ENCODE peak calls at places on chromosomes 16 and 17, in seven cellular contexts. C is SJCRH30; G is PC-9; L is activated gamma-delta T cell treated with Interleukin-2 at 50 U/mL for 16 hours; K is lower leg skin; S is activated CD4-positive, alpha-beta T cell treated with anti-CD3 and anti-CD28 coated beads, Interleukin-2, amount 10 ng/mL, durations not matched to agents 7 days and 5 days; A is B cell. B is an unnamed sample.
A peak's percentile ranks its signal among the peaks of the same experiment; 100 is the strongest.

GRCh38 chr16:3025032-3026002 is 1.5 kb downstream of the THOC6 start:
- DNase-seq in C (no peak), G (no peak), L (no peak), K (no peak), S (no peak), A (no peak), B (no peak)

GRCh38 chr17:75681289-75681688 is 14.2 kb downstream of the SAP30BP start:
- DNase-seq in C (no peak), G (peak; percentile 46), L (no peak), K (no peak), S (no peak), A (no peak), B (no peak)

GRCh38 chr17:49638818-49639217 is 39.1 kb downstream of the SPOP start:
- DNase-seq in C (no peak), G (no peak), L (no peak), K (no peak), S (no peak), A (no peak), B (no peak)

GRCh38 chr17:66514227-66514806 is 211.9 kb downstream of the PRKCA start:
- DNase-seq in C (no peak), G (no peak), L (no peak), K (no peak), S (no peak), A (no peak), B (no peak)

GRCh38 chr17:628507-628941 is 86.1 kb downstream of the VPS53 start:
- DNase-seq in C (no peak), G (no peak), L (no peak), K (no peak), S (no peak), A (no peak), B (no peak)

GRCh38 chr17:82283208-82283749 is 9.8 kb upstream of the CSNK1D start:
- DNase-seq in C (peak; percentile 94), G (peak; percentile 82), L (no peak), K (no peak), S (no peak), A (no peak), B (no peak)

GRCh38 chr16:9966569-9967157 is 215.6 kb downstream of the GRIN2A start:
- DNase-seq in C (no peak), G (peak; percentile 41), L (no peak), K (no peak), S (no peak), A (no peak), B (no peak)

GRCh38 chr17:38727661-38728220 is 2.4 kb upstream of the CISD3 start:
- DNase-seq in C (no peak), G (no peak), L (peak; percentile 57), K (no peak), S (peak; percentile 55), A (no peak), B (no peak)

GRCh38 chr17:27429666-27430382 is 26.4 kb upstream of the KSR1 start:
- DNase-seq in C (no peak), G (no peak), L (no peak), K (no peak), S (no peak), A (no peak), B (no peak)

GRCh38 chr17:6297960-6298359 is 137.0 kb downstream of the AIPL1 start:
- DNase-seq in C (no peak), G (no peak), L (no peak), K (no peak), S (no peak), A (no peak), B (no peak)

GRCh38 chr17:37292429-37293139 is 83.2 kb upstream of the C17orf78 start:
- DNase-seq in C (no peak), G (no peak), L (no peak), K (no peak), S (no peak), A (no peak), B (no peak)

GRCh38 chr16:4561565-4561964 is 5.4 kb downstream of the C16orf96 start:
- DNase-seq in C (peak; percentile 19), G (no peak), L (no peak), K (no peak), S (no peak), A (no peak), B (no peak)

GRCh38 chr17:80055597-80055996 is 19.2 kb downstream of the CCDC40 start:
- DNase-seq in C (no peak), G (no peak), L (no peak), K (no peak), S (no peak), A (no peak), B (no peak)

GRCh38 chr17:65633146-65633881 is 71.9 kb upstream of the AXIN2 start:
- DNase-seq in C (no peak), G (peak; percentile 61), L (no peak), K (no peak), S (no peak), A (no peak), B (no peak)

GRCh38 chr16:83552193-83552592 is 255.6 kb upstream of the HSBP1 start:
- DNase-seq in C (no peak), G (no peak), L (no peak), K (no peak), S (no peak), A (no peak), B (no peak)

GRCh38 chr16:27189335-27189972 is 13.9 kb upstream of the KDM8 start:
- DNase-seq in C (peak; percentile 81), G (no peak), L (no peak), K (no peak), S (no peak), A (no peak), B (peak; percentile 50)

GRCh38 chr16:10314811-10315210 is 71.0 kb upstream of the ATF7IP2 start:
- DNase-seq in C (peak; percentile 4), G (no peak), L (no peak), K (no peak), S (peak; percentile 13), A (no peak), B (no peak)

GRCh38 chr17:7020894-7021664 is 1.8 kb upstream of the BCL6B start:
- DNase-seq in C (peak; percentile 61), G (no peak), L (no peak), K (no peak), S (no peak), A (no peak), B (no peak)

GRCh38 chr17:55159251-55159650 is 105.5 kb upstream of the HLF start:
- DNase-seq in C (no peak), G (no peak), L (no peak), K (no peak), S (no peak), A (no peak), B (no peak)

GRCh38 chr16:12516621-12517309 is 286.9 kb downstream of the CPPED1 start:
- DNase-seq in C (no peak), G (no peak), L (no peak), K (no peak), S (no peak), A (no peak), B (no peak)

GRCh38 chr17:18263885-18264682 is 3.6 kb downstream of the MIEF2 start:
- DNase-seq in C (no peak), G (no peak), L (no peak), K (no peak), S (no peak), A (no peak), B (no peak)

GRCh38 chr17:81403040-81403467 is 7.8 kb downstream of the BAHCC1 start:
- DNase-seq in C (no peak), G (no peak), L (no peak), K (no peak), S (no peak), A (no peak), B (no peak)

GRCh38 chr17:76439314-76439928 is 13.5 kb downstream of the UBE2O start:
- DNase-seq in C (no peak), G (no peak), L (no peak), K (no peak), S (no peak), A (no peak), B (no peak)

GRCh38 chr17:75078097-75079022 is 9.4 kb upstream of the SLC16A5 start:
- DNase-seq in C (peak; percentile 52), G (peak; percentile 90), L (no peak), K (no peak), S (no peak), A (no peak), B (no peak)

GRCh38 chr17:68909066-68909465 is 46.1 kb downstream of the ABCA8 start:
- DNase-seq in C (no peak), G (peak; percentile 39), L (no peak), K (peak; percentile 81), S (no peak), A (no peak), B (no peak)

GRCh38 chr17:79524201-79524882 is 86.5 kb downstream of the RBFOX3 start:
- DNase-seq in C (no peak), G (no peak), L (no peak), K (no peak), S (no peak), A (no peak), B (no peak)